ENCODE peak calls at places on chromosome 7, in eight cellular contexts. H is Peyer's patch; C is right cardiac atrium; Y is mesenchymal stem cell; J is uterus; X is CD4-positive, CD25-positive, alpha-beta regulatory T cell; I is aorta; Z is effector memory CD4-positive, alpha-beta T cell. A is an unnamed sample. For H3K4me1, the result is how much of the 10 kb centered on the place peaks cover.

GRCh38 chr7:98988641-98989040 is 110.3 kb downstream of the TRRAP start:
- DNase-seq in I (no peak), Z (no peak), H (no peak), C (no peak), X (no peak), J (no peak), Y (no peak), A (no peak)

GRCh38 chr7:75638607-75639070 is 100.1 kb downstream of the HIP1 start:
- DNase-seq in Y (peak), Z (no peak), C (peak), X (no peak), J (peak), I (peak), H (no peak), A (peak)

GRCh38 chr7:124532166-124532565 is 233.4 kb downstream of the GPR37 start:
- DNase-seq in I (no peak), X (no peak), Z (no peak), Y (no peak), C (no peak), J (no peak), H (no peak), A (no peak)

GRCh38 chr7:90980545-90980944 is 283.7 kb upstream of the FZD1 start:
- DNase-seq in I (no peak), Z (no peak), J (no peak), C (no peak), Y (peak), H (no peak), X (no peak), A (no peak)

GRCh38 chr7:151243411-151244155 is 4.9 kb downstream of the SMARCD3 start:
- DNase-seq in Y (peak), H (peak), J (no peak), I (peak), C (no peak), X (peak), Z (peak), A (no peak)

GRCh38 chr7:84081973-84082522 is 112.5 kb downstream of the SEMA3A start:
- DNase-seq in J (no peak), H (no peak), X (peak), Z (no peak), I (no peak), Y (no peak), C (no peak), A (no peak)

GRCh38 chr7:8893761-8894160 is 460.4 kb downstream of the NXPH1 start:
- DNase-seq in J (no peak), X (no peak), I (no peak), Z (no peak), Y (no peak), H (no peak), C (no peak), A (no peak)

GRCh38 chr7:20722941-20723340 is 63.7 kb downstream of the SP8 start:
- DNase-seq in C (no peak), X (no peak), Y (no peak), Z (no peak), J (no peak), H (no peak), I (no peak), A (no peak)

GRCh38 chr7:104976966-104977636 is 36.9 kb upstream of the KMT2E start:
- DNase-seq in H (no peak), Y (no peak), X (no peak), Z (no peak), J (no peak), I (no peak), C (no peak), A (no peak)

GRCh38 chr7:120740348-120740747 is 117.6 kb downstream of the TSPAN12 start:
- DNase-seq in C (no peak), J (no peak), H (no peak), Z (no peak), Y (peak), I (no peak), X (no peak), A (no peak)

GRCh38 chr7:1856966-1857441 is 186.9 kb downstream of the ELFN1 start:
- DNase-seq in C (peak), X (no peak), I (peak), Y (no peak), H (no peak), Z (no peak), J (no peak), A (no peak)

GRCh38 chr7:22582860-22583640 is 83.1 kb upstream of the STEAP1B start:
- DNase-seq in C (no peak), X (no peak), Y (peak), J (no peak), Z (no peak), I (no peak), H (no peak), A (no peak)

GRCh38 chr7:122248472-122248871 is 56.1 kb downstream of the FEZF1 start:
- DNase-seq in I (no peak), J (no peak), H (no peak), Y (no peak), X (no peak), C (no peak), Z (no peak), A (no peak)

GRCh38 chr7:30743371-30744074 is 8.4 kb upstream of the INMT start:
- DNase-seq in X (no peak), J (no peak), Z (no peak), I (no peak), H (no peak), C (no peak), Y (peak), A (no peak)

GRCh38 chr7:100132126-100132525 is 5.4 kb downstream of the MBLAC1 start:
- DNase-seq in C (no peak), I (no peak), Z (no peak), Y (no peak), H (no peak), X (no peak), J (no peak), A (no peak)

GRCh38 chr7:30924624-30925023 is 13.0 kb downstream of the AQP1 start:
- DNase-seq in Y (no peak), Z (no peak), H (no peak), J (no peak), C (peak), X (no peak), I (peak), A (no peak)

GRCh38 chr7:44043902-44044301 is 600 bp upstream of the DBNL start:
- DNase-seq in I (no peak), J (no peak), H (no peak), Y (no peak), X (no peak), Z (no peak), C (no peak), A (no peak)

GRCh38 chr7:129279757-129280156 is 54.9 kb downstream of the AHCYL2 start:
- DNase-seq in I (no peak), C (no peak), H (no peak), Z (no peak), J (no peak), Y (no peak), X (peak), A (no peak)

DNA sequence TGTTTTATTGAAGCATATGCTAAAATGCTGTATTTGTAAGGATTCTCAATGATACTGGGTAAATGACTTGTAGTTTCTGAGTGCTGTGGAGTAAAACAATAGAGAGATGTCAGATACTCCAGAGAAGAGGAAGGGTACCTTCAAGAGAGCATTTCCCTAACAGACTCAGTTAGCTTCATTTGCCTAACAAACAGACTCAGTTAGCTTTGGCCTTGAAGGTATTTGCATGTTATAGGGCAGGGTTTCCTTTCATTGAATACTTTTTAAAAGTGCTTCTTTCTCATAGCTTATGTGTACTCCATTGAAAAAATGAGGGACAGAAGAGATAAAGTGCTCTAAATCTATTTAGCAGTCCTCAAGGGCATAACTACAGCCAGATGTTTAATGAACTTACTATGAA is 101.8 kb downstream of the CHN2 start:
- DNase-seq in Y (no peak), H (no peak), X (no peak), I (no peak), J (no peak), Z (no peak), C (no peak), A (no peak)
- H3K4me1 ChIP-seq in Y (under half), H (under half), X (under half), I (under half), J (under half), Z (under half), C (under half), A (under half)

GRCh38 chr7:139714163-139714901 is 63.5 kb downstream of the HIPK2 start:
- DNase-seq in H (peak), Y (no peak), J (no peak), X (no peak), Z (no peak), C (peak), I (no peak), A (no peak)
- H3K4me1 ChIP-seq in H (under half), Y (under half), J (under half), X (under half), Z (under half), C (under half), I (under half), A (under half)

GRCh38 chr7:130332259-130333053 is 12.2 kb upstream of the CPA5 start:
- DNase-seq in Y (no peak), X (no peak), Z (no peak), J (no peak), C (no peak), H (no peak), I (no peak), A (no peak)

GRCh38 chr7:130333832-130334231 is 10.8 kb upstream of the CPA5 start:
- DNase-seq in X (no peak), H (no peak), C (no peak), I (no peak), Y (no peak), J (no peak), Z (no peak), A (no peak)

GRCh38 chr7:130337410-130337971 is 7.1 kb upstream of the CPA5 start:
- DNase-seq in Z (no peak), Y (no peak), J (no peak), I (no peak), C (no peak), H (no peak), X (no peak), A (no peak)

GRCh38 chr7:130338233-130338632 is 6.4 kb upstream of the CPA5 start:
- DNase-seq in Z (no peak), C (no peak), J (no peak), H (no peak), I (no peak), X (no peak), Y (no peak), A (no peak)

DNA sequence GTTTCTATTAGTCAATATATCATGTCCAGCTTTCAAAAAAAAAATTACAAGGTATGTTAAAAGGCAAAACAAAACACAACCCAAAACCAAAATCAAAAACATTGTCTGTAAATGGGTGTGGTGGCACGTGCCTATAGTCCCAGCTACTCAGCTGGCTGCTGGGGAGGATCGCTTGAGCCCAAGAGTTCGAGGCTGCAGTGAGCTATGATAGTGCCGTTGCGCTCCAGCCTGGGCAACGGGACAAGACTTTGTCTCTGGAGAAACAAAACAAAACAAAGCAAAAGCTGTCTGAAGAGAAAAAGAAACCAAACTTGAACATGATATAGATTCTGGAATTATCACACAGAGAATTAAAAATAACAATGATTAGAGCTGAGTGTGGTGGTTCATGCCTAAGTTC is 10.3 kb upstream of the CPA5 start:
- DNase-seq in X (no peak), I (no peak), J (no peak), C (peak), H (no peak), Y (no peak), Z (no peak), A (no peak)
- H3K4me1 ChIP-seq in X (under half), I (under half), J (under half), C (under half), H (under half), Y (under half), Z (under half), A (under half)

GRCh38 chr7:135976312-135977019 is 693 bp downstream of the MTPN start:
- DNase-seq in C (no peak), X (peak), Y (no peak), Z (peak), J (no peak), H (peak), I (no peak), A (no peak)
- H3K4me1 ChIP-seq in C (under half), X (half or more), Y (under half), Z (under half), J (under half), H (under half), I (under half), A (under half)

GRCh38 chr7:142797342-142797798 is 26.6 kb downstream of the PRSS2 start:
- DNase-seq in Z (no peak), H (no peak), I (no peak), J (no peak), Y (no peak), X (peak), C (no peak), A (peak)
- H3K4me1 ChIP-seq in Z (half or more), H (under half), I (under half), J (under half), Y (under half), X (half or more), C (under half), A (under half)

A was measured in right atrium auricular region.